ENCODE peak calls at places on chromosomes 11 and 22, in six cellular contexts. I is psoas muscle, K is heart left ventricle, R is AG10803, N is adrenal gland, D is OCI-LY7. B is an unnamed sample.

GRCh38 chr22:47213571-47214230 is 451.3 kb downstream of the TBC1D22A start:
- DNase-seq in R (peak), N (peak), K (no peak), I (peak), D (peak), B (peak)

GRCh38 chr22:35868938-35869337 is 151.3 kb downstream of the APOL5 start:
- DNase-seq in K (no peak), R (peak), I (no peak), N (no peak), D (no peak), B (peak)

GRCh38 chr22:19762315-19763140 is 1.9 kb downstream of the TBX1 start:
- DNase-seq in I (no peak), R (peak), N (no peak), D (no peak), K (no peak), B (no peak)

GRCh38 chr11:2901854-2902783 is 16.5 kb upstream of the CDKN1C start:
- DNase-seq in R (peak), N (peak), D (peak), K (peak), I (peak), B (peak)

GRCh38 chr22:21064917-21065864 is 19.4 kb downstream of the LRRC74B start:
- DNase-seq in I (no peak), K (no peak), N (peak), R (peak), D (no peak), B (no peak)

GRCh38 chr11:70709596-70709995 is 311.3 kb downstream of the CTTN start:
- DNase-seq in D (no peak), N (no peak), K (no peak), I (no peak), R (no peak), B (no peak)

GRCh38 chr22:20646906-20647305 is 127.0 kb upstream of the SERPIND1 start:
- DNase-seq in K (no peak), D (no peak), R (no peak), N (no peak), I (no peak), B (no peak)

GRCh38 chr22:50171965-50172421 is 1.5 kb downstream of the PANX2 start:
- DNase-seq in R (no peak), D (no peak), I (no peak), K (no peak), N (no peak), B (no peak)

GRCh38 chr22:41775976-41776375 is 24.5 kb upstream of the CCDC134 start:
- DNase-seq in N (no peak), K (no peak), I (no peak), D (no peak), R (no peak), B (no peak)

GRCh38 chr11:43021466-43021865 is 290.3 kb upstream of the API5 start:
- DNase-seq in R (no peak), K (no peak), I (no peak), N (peak), D (peak), B (no peak)

GRCh38 chr11:92828576-92828975 is 140.9 kb upstream of the MTNR1B start:
- DNase-seq in N (no peak), K (no peak), D (no peak), R (no peak), I (no peak), B (no peak)

GRCh38 chr11:69492201-69492991 is 10.9 kb downstream of the LINC01488 start:
- DNase-seq in N (no peak), I (peak), R (peak), K (no peak), D (no peak), B (no peak)

GRCh38 chr11:70761094-70761905 is 363.0 kb downstream of the CTTN start:
- DNase-seq in N (no peak), R (no peak), K (no peak), I (no peak), D (no peak), B (no peak)

GRCh38 chr11:10861047-10861446 is 3.2 kb upstream of the ZBED5 start:
- DNase-seq in D (no peak), N (no peak), I (no peak), R (no peak), K (no peak), B (no peak)

GRCh38 chr11:123760894-123761293 is 6.6 kb upstream of the OR6X1 start:
- DNase-seq in R (no peak), N (no peak), K (no peak), D (no peak), I (no peak), B (no peak)

GRCh38 chr11:115561116-115561515 is 56.9 kb upstream of the CADM1 start:
- DNase-seq in N (no peak), D (no peak), R (no peak), K (no peak), I (no peak), B (no peak)

GRCh38 chr11:1150769-1151365 is 6.9 kb upstream of the MUC5AC start:
- DNase-seq in R (peak), K (no peak), D (no peak), I (no peak), N (peak), B (peak)

GRCh38 chr11:15123849-15124248 is 9.1 kb downstream of the INSC start:
- DNase-seq in N (no peak), K (no peak), D (no peak), I (no peak), R (peak), B (peak)

GRCh38 chr11:67316882-67317364 is 13.6 kb downstream of the SSH3 start:
- DNase-seq in K (no peak), D (no peak), I (no peak), N (no peak), R (no peak), B (peak)

GRCh38 chr11:88666364-88666763 is 328.8 kb upstream of the CTSC start:
- DNase-seq in R (no peak), K (no peak), I (no peak), N (no peak), D (no peak), B (no peak)

GRCh38 chr11:44840526-44840925 is 110.2 kb downstream of the TP53I11 start:
- DNase-seq in I (no peak), R (no peak), K (no peak), N (no peak), D (no peak), B (no peak)

GRCh38 chr11:12402027-12402426 is 24.7 kb downstream of the PARVA start:
- DNase-seq in K (no peak), D (no peak), R (no peak), I (no peak), N (no peak), B (no peak)
- TF ChIP-seq CTCF in K (no peak), D (no peak), R (peak), I (no peak), N (no peak), B (no peak)

GRCh38 chr11:112962854-112963367 is 1.7 kb downstream of the NCAM1 start:
- DNase-seq in I (peak), R (peak), K (peak), N (peak), D (no peak), B (no peak)
- H3K4me3 ChIP-seq in I (peak), R (peak), K (peak), N (no peak), D (no peak), B (peak)

DNA sequence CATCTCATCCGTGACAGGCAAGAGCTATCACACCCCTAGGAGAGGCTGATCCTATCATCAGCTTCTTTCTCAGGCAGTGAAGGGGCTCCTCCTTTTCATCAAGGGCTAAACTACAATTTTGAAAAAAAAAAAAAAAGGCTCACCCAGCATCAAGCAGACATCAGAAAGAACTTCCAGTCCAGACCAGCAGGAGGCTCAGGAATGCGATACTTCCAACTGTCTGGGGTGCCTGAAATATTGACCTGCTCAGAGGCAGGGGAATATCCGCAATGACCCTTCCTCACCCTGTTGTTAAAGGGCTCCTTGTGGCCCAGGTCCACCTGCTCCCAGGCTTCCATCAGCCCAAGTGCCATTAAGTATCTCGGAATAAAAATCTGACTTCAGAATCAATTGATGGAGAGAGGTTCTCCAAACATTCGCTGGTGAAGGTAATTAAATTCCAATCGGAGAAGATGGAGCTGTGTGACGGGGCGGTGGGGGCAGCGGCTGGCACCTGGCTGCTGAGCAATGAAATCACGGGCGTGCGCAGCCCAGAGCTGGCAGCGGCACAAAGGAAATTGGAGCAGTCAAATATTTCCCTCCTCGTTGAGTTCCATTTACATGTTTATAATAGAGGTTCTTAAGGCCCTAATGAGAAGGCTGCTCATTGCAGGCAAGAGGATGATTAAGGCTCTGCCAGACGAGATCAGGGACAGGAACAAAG is 68.9 kb upstream of the THY1 start:
- DNase-seq in K (no peak), N (no peak), D (no peak), R (peak), I (no peak), B (no peak)
- TF ChIP-seq CTCF in K (peak), N (no peak), D (peak), R (peak), I (no peak), B (peak)

GRCh38 chr11:12006552-12007229 is 1.7 kb downstream of the DKK3 start:
- DNase-seq in K (no peak), N (no peak), D (no peak), I (no peak), R (no peak), B (no peak)

GRCh38 chr11:12007230-12007593 is 1.2 kb downstream of the DKK3 start:
- DNase-seq in N (no peak), R (no peak), K (no peak), I (no peak), D (no peak), B (no peak)

GRCh38 chr11:12008790-12009616 is 577 bp upstream of the DKK3 start:
- DNase-seq in R (peak), N (no peak), K (peak), D (no peak), I (no peak), B (peak)

GRCh38 chr11:12009617-12010321 is 1.3 kb upstream of the DKK3 start:
- DNase-seq in I (no peak), D (no peak), N (no peak), R (no peak), K (no peak), B (no peak)

GRCh38 chr11:12007769-12008737 is at the start of gene DKK3:
- DNase-seq in R (peak), K (peak), N (no peak), I (no peak), D (no peak), B (peak)
- H3K4me3 ChIP-seq in R (peak), K (peak), N (no peak), I (peak), D (no peak), B (peak)

B was measured in fibroblast of pulmonary artery.